ENCODE peak calls at places on chromosomes 6 and 20, in eight cellular contexts. N is AG10803, E is choroid plexus epithelial cell, Q is fibroblast of lung, V is right cardiac atrium, R is lower lobe of right lung, D is A673, A is GM06990. Y is an unnamed sample.
A peak's percentile ranks its signal among the peaks of the same experiment; 100 is the strongest.

GRCh38 chr6:35603326-35604202 is 85.2 kb downstream of the FKBP5 start:
- DNase-seq in N (no peak), E (no peak), Q (peak; percentile 55), V (no peak), R (no peak), D (no peak), A (no peak), Y (no peak)

GRCh38 chr6:122609881-122610689 is at the start of gene PKIB:
- DNase-seq in N (peak; percentile 40), E (peak; percentile 65), Q (peak; percentile 67), V (peak; percentile 66), R (peak; percentile 84), D (peak; percentile 91), A (peak; percentile 54), Y (peak; percentile 90)

GRCh38 chr6:42720739-42721138 is 1.7 kb downstream of the PRPH2 start:
- DNase-seq in N (no peak), E (peak; percentile 72), Q (no peak), V (no peak), R (no peak), D (no peak), A (no peak), Y (no peak)

GRCh38 chr6:108117427-108118358 is 43.2 kb upstream of the OSTM1 start:
- DNase-seq in N (no peak), E (peak; percentile 25), Q (peak; percentile 18), V (peak; percentile 25), R (peak; percentile 69), D (no peak), A (peak; percentile 50), Y (peak; percentile 90)

GRCh38 chr20:61559706-61560315 is 307.8 kb downstream of the CDH4 start:
- DNase-seq in N (no peak), E (no peak), Q (no peak), V (no peak), R (no peak), D (no peak), A (no peak), Y (no peak)

GRCh38 chr6:78538002-78538401 is 329.3 kb upstream of the IRAK1BP1 start:
- DNase-seq in N (no peak), E (no peak), Q (no peak), V (no peak), R (no peak), D (no peak), A (no peak), Y (no peak)

GRCh38 chr20:63087872-63088680 is 81.3 kb upstream of the BHLHE23 start:
- DNase-seq in N (no peak), E (no peak), Q (no peak), V (no peak), R (peak; percentile 32), D (no peak), A (no peak), Y (peak; percentile 54)

GRCh38 chr6:45714795-45715507 is 300.7 kb downstream of the CLIC5 start:
- DNase-seq in N (peak; percentile 86), E (peak; percentile 94), Q (peak; percentile 92), V (no peak), R (no peak), D (peak; percentile 87), A (no peak), Y (peak; percentile 65)

GRCh38 chr20:60752741-60753420 is 499.2 kb upstream of the CDH4 start:
- DNase-seq in N (no peak), E (no peak), Q (no peak), V (no peak), R (no peak), D (no peak), A (no peak), Y (no peak)

GRCh38 chr6:152250127-152250526 is 387.0 kb downstream of the SYNE1 start:
- DNase-seq in N (no peak), E (no peak), Q (no peak), V (no peak), R (no peak), D (no peak), A (no peak), Y (no peak)

GRCh38 chr20:30811896-30812671 is 445.4 kb upstream of the DEFB115 start:
- DNase-seq in N (peak; percentile 62), E (peak; percentile 63), Q (peak; percentile 49), V (peak; percentile 33), R (peak; percentile 73), D (no peak), A (peak; percentile 40), Y (peak; percentile 46)
- H3K4me3 ChIP-seq in N (peak overlapping the region; percentile 50), E (peak overlapping the region; percentile 46), Q (peak overlapping the region; percentile 42), V (no peak overlapping the region), R (no peak overlapping the region), D (no peak overlapping the region), A (peak overlapping the region; percentile 59), Y (peak overlapping the region; percentile 20)

GRCh38 chr6:28589234-28589951 is 63.7 kb downstream of the GPX5 start:
- DNase-seq in N (peak; percentile 88), E (peak; percentile 94), Q (peak; percentile 91), V (peak; percentile 24), R (no peak), D (peak; percentile 98), A (peak; percentile 77), Y (peak; percentile 66)

GRCh38 chr6:28586273-28586672 is 60.6 kb downstream of the GPX5 start:
- DNase-seq in N (no peak), E (no peak), Q (no peak), V (no peak), R (no peak), D (no peak), A (no peak), Y (peak; percentile 29)

GRCh38 chr6:28587011-28587745 is 61.5 kb downstream of the GPX5 start:
- DNase-seq in N (no peak), E (peak; percentile 60), Q (peak; percentile 45), V (peak; percentile 55), R (peak; percentile 81), D (peak; percentile 69), A (peak; percentile 85), Y (peak; percentile 81)

GRCh38 chr6:28587746-28588075 is 62.0 kb downstream of the GPX5 start:
- DNase-seq in N (no peak), E (peak; percentile 30), Q (no peak), V (no peak), R (no peak), D (no peak), A (no peak), Y (peak; percentile 11)

DNA sequence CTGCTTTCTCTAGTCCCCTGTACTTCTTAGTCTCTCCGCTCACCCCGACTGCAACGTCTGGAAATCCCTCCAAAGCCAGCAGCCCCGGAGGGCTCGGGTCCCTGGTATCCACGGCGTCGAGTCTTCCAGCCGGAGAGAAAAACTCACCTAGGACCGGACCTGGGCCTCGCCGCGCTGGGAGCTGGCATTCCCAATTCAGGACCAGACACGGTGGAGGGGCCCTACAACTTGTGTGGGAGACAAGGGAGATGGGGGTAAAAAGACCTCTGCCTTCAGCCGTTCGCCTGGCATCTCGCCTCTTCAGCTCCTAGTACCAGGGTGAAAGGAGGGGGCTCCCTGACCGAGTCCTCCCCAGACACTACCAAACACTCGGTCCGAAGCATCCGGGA is 64.3 kb downstream of the GPX5 start:
- DNase-seq in N (no peak), E (no peak), Q (no peak), V (no peak), R (no peak), D (no peak), A (no peak), Y (peak; percentile 51)
- H3K4me3 ChIP-seq in N (peak overlapping the region; percentile 29), E (peak overlapping the region; percentile 1), Q (peak overlapping the region; percentile 38), V (no peak overlapping the region), R (no peak overlapping the region), D (peak overlapping the region; percentile 45), A (no peak overlapping the region), Y (peak overlapping the region; percentile 51)

GRCh38 chr20:44950368-44950767 is 9.8 kb downstream of the TOMM34 start:
- DNase-seq in N (no peak), E (no peak), Q (no peak), V (no peak), R (no peak), D (no peak), A (no peak), Y (no peak)

GRCh38 chr20:44956410-44956809 is 3.8 kb downstream of the TOMM34 start:
- DNase-seq in N (no peak), E (no peak), Q (no peak), V (no peak), R (no peak), D (no peak), A (no peak), Y (no peak)

GRCh38 chr20:44952731-44953130 is 7.5 kb downstream of the TOMM34 start:
- DNase-seq in N (no peak), E (no peak), Q (no peak), V (no peak), R (no peak), D (no peak), A (no peak), Y (no peak)

GRCh38 chr20:44955270-44955669 is 4.9 kb downstream of the TOMM34 start:
- DNase-seq in N (no peak), E (no peak), Q (no peak), V (no peak), R (no peak), D (no peak), A (no peak), Y (no peak)

GRCh38 chr20:44954198-44954597 is 6.0 kb downstream of the TOMM34 start:
- DNase-seq in N (no peak), E (no peak), Q (no peak), V (no peak), R (no peak), D (no peak), A (no peak), Y (no peak)
- H3K4me3 ChIP-seq in N (no peak overlapping the region), E (no peak overlapping the region), Q (no peak overlapping the region), V (no peak overlapping the region), R (no peak overlapping the region), D (no peak overlapping the region), A (no peak overlapping the region), Y (no peak overlapping the region)

DNA sequence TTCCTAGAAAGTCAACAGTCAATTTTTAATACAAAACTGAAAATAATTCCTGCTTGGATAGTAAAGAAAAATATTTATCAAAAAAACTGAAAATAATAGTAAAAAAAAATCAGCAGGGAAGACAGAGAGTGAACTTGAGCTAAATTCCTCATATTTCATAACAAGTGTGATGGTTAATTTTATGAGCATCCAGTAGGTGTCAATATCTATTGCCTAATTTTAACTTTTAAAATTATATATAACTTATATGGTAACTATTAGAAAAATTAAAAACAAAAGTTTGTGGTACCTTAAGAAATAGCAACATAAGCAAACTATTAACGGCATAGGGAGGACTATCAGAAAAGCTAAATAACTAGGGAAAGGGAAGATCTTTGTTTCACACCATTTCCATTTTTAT is 2.1 kb downstream of the EPM2A start:
- DNase-seq in N (no peak), E (no peak), Q (no peak), V (no peak), R (no peak), D (no peak), A (no peak), Y (no peak)
- H3K4me3 ChIP-seq in N (no peak overlapping the region), E (no peak overlapping the region), Q (no peak overlapping the region), V (no peak overlapping the region), R (no peak overlapping the region), D (no peak overlapping the region), A (no peak overlapping the region), Y (no peak overlapping the region)

GRCh38 chr6:51203504-51203903 is 384.8 kb downstream of the TFAP2B start:
- DNase-seq in N (no peak), E (no peak), Q (no peak), V (no peak), R (no peak), D (no peak), A (no peak), Y (no peak)
- H3K4me3 ChIP-seq in N (no peak overlapping the region), E (no peak overlapping the region), Q (no peak overlapping the region), V (no peak overlapping the region), R (no peak overlapping the region), D (no peak overlapping the region), A (no peak overlapping the region), Y (no peak overlapping the region)